ENCODE peak calls at places on chromosomes 12 and 14, in seven cellular contexts. R is astrocyte; Y is suprapubic skin; U is fibroblast of lung; J is foreskin keratinocyte; Q is fibroblast of mammary gland; D is CD8-positive, alpha-beta T cell. G is an unnamed sample.

GRCh38 chr12:6952860-6953416 is 1.8 kb downstream of the PTPN6 start:
- DNase-seq in R (no peak), Y (no peak), U (no peak), J (no peak), Q (no peak), D (no peak), G (no peak)

GRCh38 chr14:62179367-62180018 is 417.3 kb downstream of the SNAPC1 start:
- DNase-seq in R (peak), Y (no peak), U (peak), J (peak), Q (peak), D (no peak), G (no peak)

GRCh38 chr14:105205718-105206208 is 24.7 kb upstream of the NUDT14 start:
- DNase-seq in R (no peak), Y (no peak), U (no peak), J (no peak), Q (no peak), D (no peak), G (no peak)

GRCh38 chr14:58193542-58193941 is 6.4 kb upstream of the ACTR10 start:
- DNase-seq in R (no peak), Y (no peak), U (no peak), J (no peak), Q (peak), D (no peak), G (no peak)

GRCh38 chr12:15856097-15856982 is 25.8 kb upstream of the STRAP start:
- DNase-seq in R (peak), Y (no peak), U (peak), J (no peak), Q (peak), D (peak), G (no peak)

GRCh38 chr12:96514328-96514727 is 25.0 kb downstream of the CFAP54 start:
- DNase-seq in R (no peak), Y (no peak), U (peak), J (no peak), Q (no peak), D (no peak), G (no peak)

GRCh38 chr12:19783547-19784444 is 344.5 kb downstream of the AEBP2 start:
- DNase-seq in R (no peak), Y (no peak), U (no peak), J (no peak), Q (no peak), D (no peak), G (no peak)

GRCh38 chr12:124753230-124753595 is 110.5 kb downstream of the SCARB1 start:
- DNase-seq in R (no peak), Y (no peak), U (no peak), J (no peak), Q (no peak), D (no peak), G (no peak)

GRCh38 chr12:107560906-107561285 is 124.7 kb upstream of the PWP1 start:
- DNase-seq in R (no peak), Y (no peak), U (no peak), J (peak), Q (no peak), D (no peak), G (no peak)

GRCh38 chr14:90674043-90674670 is 142.1 kb downstream of the TTC7B start:
- DNase-seq in R (no peak), Y (no peak), U (no peak), J (no peak), Q (no peak), D (no peak), G (no peak)

GRCh38 chr14:103184046-103184445 is 60.8 kb downstream of the TNFAIP2 start:
- DNase-seq in R (no peak), Y (no peak), U (no peak), J (no peak), Q (no peak), D (no peak), G (no peak)

GRCh38 chr12:65817866-65818265 is 6.4 kb upstream of the HMGA2 start:
- DNase-seq in R (no peak), Y (no peak), U (no peak), J (no peak), Q (no peak), D (no peak), G (no peak)

GRCh38 chr12:68163546-68164210 is 4.1 kb upstream of the IFNG start:
- DNase-seq in R (no peak), Y (no peak), U (no peak), J (no peak), Q (peak), D (no peak), G (no peak)

GRCh38 chr12:75364918-75365317 is 26.0 kb upstream of the GLIPR1L2 start:
- DNase-seq in R (no peak), Y (no peak), U (no peak), J (no peak), Q (peak), D (no peak), G (no peak)

GRCh38 chr12:66438601-66439000 is 136.3 kb downstream of the HELB start:
- DNase-seq in R (peak), Y (no peak), U (peak), J (no peak), Q (peak), D (no peak), G (no peak)

GRCh38 chr12:1670244-1670814 is 20.5 kb upstream of the ADIPOR2 start:
- DNase-seq in R (no peak), Y (no peak), U (no peak), J (no peak), Q (no peak), D (no peak), G (no peak)

GRCh38 chr14:20684662-20685456 is 499 bp downstream of the RNASE4 start:
- DNase-seq in R (peak), Y (no peak), U (peak), J (peak), Q (peak), D (no peak), G (no peak)

GRCh38 chr14:87483651-87484260 is 509.2 kb downstream of the GALC start:
- DNase-seq in R (peak), Y (no peak), U (peak), J (peak), Q (peak), D (no peak), G (no peak)

GRCh38 chr14:104139460-104140212 is 1.2 kb downstream of the KIF26A start:
- DNase-seq in R (no peak), Y (peak), U (no peak), J (no peak), Q (no peak), D (no peak), G (no peak)

GRCh38 chr12:95424271-95424994 is 49.5 kb upstream of the METAP2 start:
- DNase-seq in R (no peak), Y (no peak), U (no peak), J (no peak), Q (no peak), D (no peak), G (no peak)

GRCh38 chr12:107560194-107560905 is 125.2 kb upstream of the PWP1 start:
- DNase-seq in R (no peak), Y (no peak), U (no peak), J (no peak), Q (no peak), D (no peak), G (no peak)

GRCh38 chr14:61101803-61102548 is 120.9 kb downstream of the SLC38A6 start:
- DNase-seq in R (peak), Y (no peak), U (peak), J (no peak), Q (peak), D (no peak), G (no peak)

GRCh38 chr14:55237999-55238680 is 33.1 kb upstream of the FBXO34 start:
- DNase-seq in R (no peak), Y (no peak), U (no peak), J (no peak), Q (no peak), D (no peak), G (no peak)

GRCh38 chr14:26204954-26205479 is 392.8 kb downstream of the NOVA1 start:
- DNase-seq in R (no peak), Y (peak), U (peak), J (no peak), Q (peak), D (no peak), G (no peak)

GRCh38 chr12:6016756-6017155 is 71.7 kb upstream of the ANO2 start:
- DNase-seq in R (no peak), Y (peak), U (no peak), J (no peak), Q (no peak), D (no peak), G (no peak)

GRCh38 chr12:60042835-60043234 is 447.0 kb downstream of the SLC16A7 start:
- DNase-seq in R (no peak), Y (no peak), U (no peak), J (no peak), Q (no peak), D (no peak), G (no peak)

GRCh38 chr14:99575043-99576023 is 28.7 kb downstream of the CCDC85C start:
- DNase-seq in R (peak), Y (no peak), U (peak), J (peak), Q (no peak), D (no peak), G (no peak)
- TF ChIP-seq CTCF in R (peak), Y (no peak), U (peak), J (peak), Q (no peak), D (no peak), G (no peak)

GRCh38 chr12:113232787-113233585 is 11.7 kb downstream of the TPCN1 start:
- DNase-seq in R (peak), Y (peak), U (peak), J (no peak), Q (peak), D (peak), G (no peak)
- TF ChIP-seq CTCF in R (no peak), Y (no peak), U (no peak), J (no peak), Q (no peak), D (peak), G (no peak)

DNA sequence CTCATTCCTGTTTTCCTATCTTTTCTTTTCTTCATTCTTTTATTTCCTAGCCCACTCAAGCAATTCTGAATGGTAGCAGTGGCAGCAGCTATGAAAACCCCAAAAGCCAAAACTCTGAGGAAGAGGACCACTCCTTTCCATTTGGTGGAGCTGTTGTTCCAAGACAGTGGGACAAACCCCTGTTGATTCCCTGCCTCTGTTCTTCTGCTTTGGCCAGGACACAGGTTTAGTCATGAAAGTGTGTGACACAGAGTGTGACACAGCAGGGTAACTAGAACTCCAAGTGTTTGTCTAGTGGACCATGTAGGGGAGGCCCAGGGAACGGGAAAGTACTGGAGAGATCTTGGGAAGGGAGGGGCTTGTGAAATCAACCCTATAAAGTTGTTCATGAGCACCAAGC is 71.1 kb downstream of the PTCSC3 start:
- DNase-seq in R (no peak), Y (no peak), U (no peak), J (peak), Q (peak), D (no peak), G (no peak)
- TF ChIP-seq CTCF in R (no peak), Y (no peak), U (no peak), J (peak), Q (peak), D (no peak), G (peak)

DNA sequence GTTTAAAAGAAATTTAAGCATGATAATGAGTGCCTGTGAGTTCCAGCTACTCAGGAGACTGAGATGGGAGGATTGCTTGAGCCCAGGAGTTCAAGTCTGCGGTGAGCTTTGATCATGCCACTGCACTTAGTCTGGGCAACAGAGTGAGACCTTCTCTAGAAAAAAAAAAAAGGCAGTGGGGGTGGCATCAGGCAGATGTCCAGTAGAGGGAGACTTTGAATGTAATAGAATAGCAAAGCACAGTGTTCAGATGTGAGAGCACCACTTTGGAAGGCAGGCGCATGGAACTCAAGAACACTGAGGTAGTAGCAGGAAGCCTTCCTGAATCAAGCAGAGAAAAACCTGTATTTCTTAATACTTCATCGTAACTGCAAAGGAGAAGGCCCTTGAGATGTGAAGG is 394.5 kb upstream of the GARIN6 start:
- DNase-seq in R (no peak), Y (no peak), U (no peak), J (no peak), Q (no peak), D (no peak), G (no peak)
- TF ChIP-seq CTCF in R (peak), Y (no peak), U (no peak), J (peak), Q (no peak), D (no peak), G (no peak)

GRCh38 chr12:54333420-54334034 is 8.6 kb downstream of the COPZ1 start:
- DNase-seq in R (no peak), Y (no peak), U (no peak), J (no peak), Q (no peak), D (no peak), G (no peak)

GRCh38 chr12:54337854-54338650 is 13.1 kb downstream of the COPZ1 start:
- DNase-seq in R (no peak), Y (no peak), U (no peak), J (no peak), Q (peak), D (no peak), G (no peak)

GRCh38 chr12:54338682-54339296 is 13.9 kb downstream of the COPZ1 start:
- DNase-seq in R (peak), Y (no peak), U (peak), J (no peak), Q (peak), D (no peak), G (no peak)

GRCh38 chr12:54340845-54341244 is 15.9 kb downstream of the COPZ1 start:
- DNase-seq in R (no peak), Y (no peak), U (no peak), J (no peak), Q (no peak), D (no peak), G (no peak)

GRCh38 chr12:54337280-54337842 is 12.4 kb downstream of the COPZ1 start:
- DNase-seq in R (no peak), Y (no peak), U (no peak), J (no peak), Q (no peak), D (no peak), G (no peak)
- TF ChIP-seq CTCF in R (no peak), Y (no peak), U (peak), J (no peak), Q (no peak), D (no peak), G (no peak)

G was measured in osteocyte.